ENCODE peak calls at places on chromosomes 5 and 9, in six cellular contexts. F, P, Q, T, A and W are unnamed samples.

GRCh38 chr9:16202913-16203734 is 650.3 kb downstream of the CCDC171 start:
- DNase-seq in P (no peak), T (peak), Q (no peak), A (no peak), F (no peak), W (peak)

GRCh38 chr5:172245046-172245445 is 38.5 kb downstream of the UBTD2 start:
- DNase-seq in A (no peak), P (no peak), F (no peak), T (no peak), Q (no peak), W (no peak)

GRCh38 chr5:63141582-63141981 is 563.0 kb downstream of the LRRC70 start:
- DNase-seq in F (no peak), P (no peak), T (no peak), A (no peak), Q (no peak), W (no peak)

GRCh38 chr5:491856-492155 is 32.4 kb downstream of the SLC9A3 start:
- DNase-seq in A (no peak), F (no peak), Q (no peak), T (peak), P (no peak), W (no peak)

GRCh38 chr9:36039696-36040095 is 3.0 kb downstream of the RECK start:
- DNase-seq in P (no peak), T (no peak), F (no peak), A (no peak), Q (no peak), W (no peak)

GRCh38 chr9:133750927-133751649 is 12.9 kb upstream of the SARDH start:
- DNase-seq in A (no peak), Q (no peak), F (no peak), P (no peak), T (no peak), W (peak)

GRCh38 chr9:106287108-106287631 is 575.8 kb upstream of the ZNF462 start:
- DNase-seq in P (no peak), F (no peak), Q (peak), A (no peak), T (peak), W (no peak)

GRCh38 chr5:10703676-10704075 is 57.4 kb downstream of the DAP start:
- DNase-seq in T (peak), A (no peak), P (peak), F (no peak), Q (peak), W (no peak)

GRCh38 chr9:136701665-136702048 is 10.7 kb upstream of the DIPK1B start:
- DNase-seq in P (no peak), Q (no peak), T (no peak), F (no peak), A (no peak), W (no peak)

GRCh38 chr9:75455444-75455921 is 367.2 kb downstream of the OSTF1 start:
- DNase-seq in Q (no peak), T (no peak), P (no peak), F (peak), A (no peak), W (no peak)

GRCh38 chr5:86407711-86408110 is 210.0 kb upstream of the COX7C start:
- DNase-seq in Q (no peak), F (no peak), T (no peak), P (no peak), A (no peak), W (no peak)

DNA sequence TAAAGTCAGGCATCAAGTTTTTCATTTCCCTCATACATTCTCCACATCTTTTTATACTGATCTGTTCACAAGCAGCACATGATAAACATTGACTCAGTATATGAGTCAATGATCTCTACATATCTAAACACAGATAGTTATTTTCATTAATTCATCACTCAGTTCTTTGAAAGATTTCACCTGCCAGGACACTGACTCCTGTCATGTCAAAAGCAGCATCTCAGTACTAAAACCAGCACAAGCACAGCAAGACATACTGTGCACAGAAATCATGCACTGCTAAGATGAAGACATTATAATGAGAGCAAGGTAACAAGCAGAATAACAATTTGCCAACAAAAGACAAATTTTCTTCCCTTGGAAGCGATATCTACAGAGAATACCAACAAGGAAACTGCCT is 206.1 kb upstream of the COX7C start:
- DNase-seq in A (no peak), P (no peak), Q (no peak), T (no peak), F (no peak), W (no peak)
- TF ChIP-seq EP300 in A (no peak), P (no peak), Q (no peak), T (no peak), F (no peak), W (no peak)

DNA sequence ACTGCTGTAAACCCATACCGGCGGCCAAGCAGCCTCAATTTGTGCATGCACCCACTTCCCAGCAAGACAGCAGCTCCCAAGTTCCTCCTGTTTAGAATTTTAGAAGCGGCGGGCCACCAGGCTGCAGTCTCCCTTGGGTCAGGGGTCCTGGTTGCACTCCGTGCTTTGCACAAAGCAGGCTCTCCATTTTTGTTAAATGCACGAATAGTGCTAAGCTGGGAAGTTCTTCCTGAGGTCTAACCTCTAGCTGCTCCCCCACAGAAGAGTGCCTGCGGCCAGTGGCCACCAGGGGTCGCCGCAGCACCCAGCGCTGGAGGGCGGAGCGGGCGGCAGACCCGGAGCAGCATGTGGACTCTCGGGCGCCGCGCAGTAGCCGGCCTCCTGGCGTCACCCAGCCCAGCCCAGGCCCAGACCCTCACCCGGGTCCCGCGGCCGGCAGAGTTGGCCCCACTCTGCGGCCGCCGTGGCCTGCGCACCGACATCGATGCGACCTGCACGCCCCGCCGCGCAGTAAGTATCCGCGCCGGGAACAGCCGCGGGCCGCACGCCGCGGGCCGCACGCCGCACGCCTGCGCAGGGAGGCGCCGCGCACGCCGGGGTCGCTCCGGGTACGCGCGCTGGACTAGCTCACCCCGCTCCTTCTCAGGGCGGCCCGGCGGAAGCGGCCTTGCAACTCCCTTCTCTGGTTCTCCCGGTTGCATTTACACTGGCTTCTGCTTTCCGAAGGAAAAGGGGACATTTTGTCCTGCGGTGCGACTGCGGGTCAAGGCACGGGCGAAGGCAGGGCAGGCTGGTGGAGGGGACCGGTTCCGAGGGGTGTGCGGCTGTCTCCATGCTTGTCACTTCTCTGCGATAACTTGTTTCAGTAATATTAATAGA is at the start of gene FXN:
- DNase-seq in A (peak), F (peak), P (peak), T (peak), Q (peak), W (peak)
- TF ChIP-seq EP300 in A (peak), F (peak), P (no peak), T (no peak), Q (no peak), W (no peak)

GRCh38 chr9:130445268-130445983 is 665 bp downstream of the ASS1 start:
- DNase-seq in F (no peak), Q (peak), P (peak), A (peak), T (peak), W (no peak)

GRCh38 chr9:130444565-130445221 is at the start of gene ASS1:
- DNase-seq in Q (peak), P (peak), F (peak), A (peak), T (peak), W (no peak)

GRCh38 chr9:130448035-130448624 is 3.4 kb downstream of the ASS1 start:
- DNase-seq in P (no peak), F (no peak), Q (no peak), A (no peak), T (no peak), W (no peak)

GRCh38 chr9:130447193-130447816 is 2.5 kb downstream of the ASS1 start:
- DNase-seq in A (no peak), F (no peak), Q (no peak), T (no peak), P (no peak), W (no peak)

GRCh38 chr9:130446111-130446861 is 1.5 kb downstream of the ASS1 start:
- DNase-seq in Q (peak), P (peak), F (peak), T (peak), A (peak), W (no peak)
- TF ChIP-seq EP300 in Q (no peak), P (no peak), F (peak), T (no peak), A (no peak), W (no peak)

GRCh38 chr5:54517512-54518145 is at the start of gene SNX18:
- DNase-seq in A (peak), T (peak), F (peak), Q (peak), P (peak), W (peak)
- TF ChIP-seq EP300 in A (no peak), T (no peak), F (peak), Q (no peak), P (no peak), W (no peak)